ENCODE peak calls at places on chromosome 11, in six cellular contexts. One of them, this sample, is unnamed.

GRCh38 chr11:60905551-60906113 is 753 bp downstream of the PRPF19 start:
- DNase-seq in A549: no peak
- DNase-seq in mammary epithelial cell: peak; percentile 77
- DNase-seq in lower leg skin: no peak
- DNase-seq in NAMALWA: no peak
- DNase-seq in activated CD4-positive, alpha-beta T cell treated with anti-CD3 and anti-CD28 coated beads for 24 hours: no peak
- DNase-seq in this sample: peak; percentile 25

GRCh38 chr11:67301313-67301921 is 1.9 kb upstream of the SSH3 start:
- DNase-seq in activated CD4-positive, alpha-beta T cell treated with anti-CD3 and anti-CD28 coated beads for 24 hours: no peak
- DNase-seq in NAMALWA: no peak
- DNase-seq in A549: no peak
- DNase-seq in mammary epithelial cell: no peak
- DNase-seq in lower leg skin: peak; percentile 87
- DNase-seq in this sample: no peak

GRCh38 chr11:115930276-115930675 is 426.1 kb upstream of the CADM1 start:
- DNase-seq in A549: no peak
- DNase-seq in activated CD4-positive, alpha-beta T cell treated with anti-CD3 and anti-CD28 coated beads for 24 hours: no peak
- DNase-seq in NAMALWA: peak; percentile 43
- DNase-seq in lower leg skin: no peak
- DNase-seq in mammary epithelial cell: no peak
- DNase-seq in this sample: no peak

GRCh38 chr11:19380375-19380774 is 139.6 kb upstream of the E2F8 start:
- DNase-seq in A549: peak; percentile 46
- DNase-seq in mammary epithelial cell: peak; percentile 92
- DNase-seq in activated CD4-positive, alpha-beta T cell treated with anti-CD3 and anti-CD28 coated beads for 24 hours: no peak
- DNase-seq in NAMALWA: no peak
- DNase-seq in lower leg skin: peak; percentile 32
- DNase-seq in this sample: no peak

GRCh38 chr11:79294845-79295520 is 145.8 kb downstream of the TENM4 start:
- DNase-seq in lower leg skin: no peak
- DNase-seq in NAMALWA: no peak
- DNase-seq in activated CD4-positive, alpha-beta T cell treated with anti-CD3 and anti-CD28 coated beads for 24 hours: no peak
- DNase-seq in mammary epithelial cell: no peak
- DNase-seq in A549: no peak
- DNase-seq in this sample: no peak

GRCh38 chr11:134663506-134664313 is 251.7 kb upstream of the B3GAT1 start:
- DNase-seq in NAMALWA: no peak
- DNase-seq in mammary epithelial cell: no peak
- DNase-seq in activated CD4-positive, alpha-beta T cell treated with anti-CD3 and anti-CD28 coated beads for 24 hours: no peak
- DNase-seq in A549: no peak
- DNase-seq in lower leg skin: peak; percentile 63
- DNase-seq in this sample: no peak

GRCh38 chr11:724063-724732 is 18.2 kb downstream of the EPS8L2 start:
- DNase-seq in lower leg skin: no peak
- DNase-seq in mammary epithelial cell: no peak
- DNase-seq in A549: no peak
- DNase-seq in NAMALWA: no peak
- DNase-seq in activated CD4-positive, alpha-beta T cell treated with anti-CD3 and anti-CD28 coated beads for 24 hours: no peak
- DNase-seq in this sample: no peak

GRCh38 chr11:78037056-78037455 is 14.0 kb upstream of the KCTD14 start:
- DNase-seq in NAMALWA: no peak
- DNase-seq in A549: no peak
- DNase-seq in lower leg skin: no peak
- DNase-seq in activated CD4-positive, alpha-beta T cell treated with anti-CD3 and anti-CD28 coated beads for 24 hours: no peak
- DNase-seq in mammary epithelial cell: no peak
- DNase-seq in this sample: no peak

GRCh38 chr11:45025716-45026492 is 75.2 kb upstream of the TP53I11 start:
- DNase-seq in activated CD4-positive, alpha-beta T cell treated with anti-CD3 and anti-CD28 coated beads for 24 hours: no peak
- DNase-seq in NAMALWA: peak; percentile 53
- DNase-seq in mammary epithelial cell: no peak
- DNase-seq in lower leg skin: peak; percentile 91
- DNase-seq in A549: no peak
- DNase-seq in this sample: peak; percentile 57

GRCh38 chr11:111236355-111236754 is 9.2 kb upstream of the POU2AF2 start:
- DNase-seq in lower leg skin: no peak
- DNase-seq in activated CD4-positive, alpha-beta T cell treated with anti-CD3 and anti-CD28 coated beads for 24 hours: no peak
- DNase-seq in mammary epithelial cell: no peak
- DNase-seq in A549: no peak
- DNase-seq in NAMALWA: no peak
- DNase-seq in this sample: no peak

GRCh38 chr11:72813740-72814138 is 472 bp upstream of the ATG16L2 start:
- DNase-seq in lower leg skin: peak; percentile 95
- DNase-seq in NAMALWA: peak; percentile 69
- DNase-seq in mammary epithelial cell: peak; percentile 85
- DNase-seq in A549: peak; percentile 61
- DNase-seq in activated CD4-positive, alpha-beta T cell treated with anti-CD3 and anti-CD28 coated beads for 24 hours: peak; percentile 68
- DNase-seq in this sample: peak; percentile 88

GRCh38 chr11:120279490-120279889 is 39.5 kb downstream of the POU2F3 start:
- DNase-seq in activated CD4-positive, alpha-beta T cell treated with anti-CD3 and anti-CD28 coated beads for 24 hours: no peak
- DNase-seq in NAMALWA: no peak
- DNase-seq in lower leg skin: peak; percentile 58
- DNase-seq in A549: no peak
- DNase-seq in mammary epithelial cell: no peak
- DNase-seq in this sample: no peak

GRCh38 chr11:102177974-102178631 is 67.9 kb downstream of the YAP1 start:
- DNase-seq in activated CD4-positive, alpha-beta T cell treated with anti-CD3 and anti-CD28 coated beads for 24 hours: no peak
- DNase-seq in A549: peak; percentile 85
- DNase-seq in mammary epithelial cell: peak; percentile 96
- DNase-seq in lower leg skin: no peak
- DNase-seq in NAMALWA: no peak
- DNase-seq in this sample: no peak

GRCh38 chr11:132058211-132058772 is 687.9 kb downstream of the NTM start:
- DNase-seq in A549: no peak
- DNase-seq in activated CD4-positive, alpha-beta T cell treated with anti-CD3 and anti-CD28 coated beads for 24 hours: no peak
- DNase-seq in NAMALWA: no peak
- DNase-seq in lower leg skin: no peak
- DNase-seq in mammary epithelial cell: no peak
- DNase-seq in this sample: peak; percentile 54

GRCh38 chr11:36391062-36391461 is 95.0 kb downstream of the PRR5L start:
- DNase-seq in lower leg skin: no peak
- DNase-seq in NAMALWA: peak; percentile 36
- DNase-seq in A549: no peak
- DNase-seq in mammary epithelial cell: no peak
- DNase-seq in activated CD4-positive, alpha-beta T cell treated with anti-CD3 and anti-CD28 coated beads for 24 hours: no peak
- DNase-seq in this sample: peak; percentile 94

GRCh38 chr11:65133724-65134123 is 595 bp downstream of the SYVN1 start:
- DNase-seq in activated CD4-positive, alpha-beta T cell treated with anti-CD3 and anti-CD28 coated beads for 24 hours: no peak
- DNase-seq in mammary epithelial cell: no peak
- DNase-seq in lower leg skin: no peak
- DNase-seq in NAMALWA: no peak
- DNase-seq in A549: no peak
- DNase-seq in this sample: no peak

GRCh38 chr11:113847580-113847979 is 27.8 kb downstream of the USP28 start:
- DNase-seq in mammary epithelial cell: no peak
- DNase-seq in A549: no peak
- DNase-seq in activated CD4-positive, alpha-beta T cell treated with anti-CD3 and anti-CD28 coated beads for 24 hours: no peak
- DNase-seq in lower leg skin: no peak
- DNase-seq in NAMALWA: no peak
- DNase-seq in this sample: no peak

GRCh38 chr11:119423459-119424254 is 685 bp upstream of the THY1 start:
- DNase-seq in mammary epithelial cell: no peak
- DNase-seq in activated CD4-positive, alpha-beta T cell treated with anti-CD3 and anti-CD28 coated beads for 24 hours: no peak
- DNase-seq in A549: no peak
- DNase-seq in NAMALWA: no peak
- DNase-seq in lower leg skin: no peak
- DNase-seq in this sample: no peak

GRCh38 chr11:61007971-61008896 is 36.8 kb downstream of the CD6 start:
- DNase-seq in NAMALWA: no peak
- DNase-seq in lower leg skin: no peak
- DNase-seq in activated CD4-positive, alpha-beta T cell treated with anti-CD3 and anti-CD28 coated beads for 24 hours: no peak
- DNase-seq in mammary epithelial cell: no peak
- DNase-seq in A549: peak; percentile 58
- DNase-seq in this sample: no peak

GRCh38 chr11:12573707-12574106 is 100.5 kb upstream of the TEAD1 start:
- DNase-seq in mammary epithelial cell: no peak
- DNase-seq in A549: no peak
- DNase-seq in lower leg skin: no peak
- DNase-seq in NAMALWA: no peak
- DNase-seq in activated CD4-positive, alpha-beta T cell treated with anti-CD3 and anti-CD28 coated beads for 24 hours: no peak
- DNase-seq in this sample: no peak

GRCh38 chr11:112666253-112666652 is 295.0 kb upstream of the NCAM1 start:
- DNase-seq in activated CD4-positive, alpha-beta T cell treated with anti-CD3 and anti-CD28 coated beads for 24 hours: no peak
- DNase-seq in mammary epithelial cell: no peak
- DNase-seq in NAMALWA: no peak
- DNase-seq in A549: no peak
- DNase-seq in lower leg skin: no peak
- DNase-seq in this sample: no peak

GRCh38 chr11:75597636-75598035 is 35.6 kb downstream of the SERPINH1 start:
- DNase-seq in lower leg skin: no peak
- DNase-seq in NAMALWA: peak; percentile 55
- DNase-seq in mammary epithelial cell: peak; percentile 24
- DNase-seq in activated CD4-positive, alpha-beta T cell treated with anti-CD3 and anti-CD28 coated beads for 24 hours: no peak
- DNase-seq in A549: peak; percentile 56
- DNase-seq in this sample: peak; percentile 56

GRCh38 chr11:12914401-12914912 is 94.7 kb upstream of the RASSF10 start:
- DNase-seq in A549: peak; percentile 63
- DNase-seq in lower leg skin: peak; percentile 86
- DNase-seq in NAMALWA: peak; percentile 41
- DNase-seq in mammary epithelial cell: peak; percentile 32
- DNase-seq in activated CD4-positive, alpha-beta T cell treated with anti-CD3 and anti-CD28 coated beads for 24 hours: no peak
- DNase-seq in this sample: peak; percentile 5

GRCh38 chr11:13831707-13832106 is 130.8 kb upstream of the SPON1 start:
- DNase-seq in mammary epithelial cell: peak; percentile 19
- DNase-seq in activated CD4-positive, alpha-beta T cell treated with anti-CD3 and anti-CD28 coated beads for 24 hours: no peak
- DNase-seq in A549: no peak
- DNase-seq in NAMALWA: no peak
- DNase-seq in lower leg skin: no peak
- DNase-seq in this sample: no peak

GRCh38 chr11:71222318-71223080 is 29.9 kb downstream of the SHANK2 start:
- DNase-seq in mammary epithelial cell: no peak
- DNase-seq in lower leg skin: peak; percentile 67
- DNase-seq in activated CD4-positive, alpha-beta T cell treated with anti-CD3 and anti-CD28 coated beads for 24 hours: no peak
- DNase-seq in A549: no peak
- DNase-seq in NAMALWA: no peak
- DNase-seq in this sample: no peak

GRCh38 chr11:47220401-47220821 is 5.6 kb downstream of the DDB2 start:
- DNase-seq in A549: no peak
- DNase-seq in activated CD4-positive, alpha-beta T cell treated with anti-CD3 and anti-CD28 coated beads for 24 hours: no peak
- DNase-seq in lower leg skin: no peak
- DNase-seq in mammary epithelial cell: no peak
- DNase-seq in NAMALWA: no peak
- DNase-seq in this sample: no peak

GRCh38 chr11:130042093-130042591 is 27.6 kb upstream of the APLP2 start:
- DNase-seq in lower leg skin: no peak
- DNase-seq in activated CD4-positive, alpha-beta T cell treated with anti-CD3 and anti-CD28 coated beads for 24 hours: no peak
- DNase-seq in NAMALWA: no peak
- DNase-seq in mammary epithelial cell: peak; percentile 91
- DNase-seq in A549: peak; percentile 38
- DNase-seq in this sample: no peak

GRCh38 chr11:118046051-118046963 is 30.6 kb upstream of the TMPRSS4 start:
- DNase-seq in activated CD4-positive, alpha-beta T cell treated with anti-CD3 and anti-CD28 coated beads for 24 hours: no peak
- DNase-seq in A549: no peak
- DNase-seq in lower leg skin: no peak
- DNase-seq in NAMALWA: no peak
- DNase-seq in mammary epithelial cell: peak; percentile 17
- DNase-seq in this sample: no peak

GRCh38 chr11:46120361-46120710 is 918 bp downstream of the PHF21A start:
- DNase-seq in NAMALWA: no peak
- DNase-seq in A549: peak; percentile 8
- DNase-seq in lower leg skin: no peak
- DNase-seq in mammary epithelial cell: no peak
- DNase-seq in activated CD4-positive, alpha-beta T cell treated with anti-CD3 and anti-CD28 coated beads for 24 hours: no peak
- DNase-seq in this sample: no peak

GRCh38 chr11:102220728-102221467 is 96.4 kb upstream of the BIRC3 start:
- DNase-seq in NAMALWA: no peak
- DNase-seq in activated CD4-positive, alpha-beta T cell treated with anti-CD3 and anti-CD28 coated beads for 24 hours: no peak
- DNase-seq in mammary epithelial cell: peak; percentile 77
- DNase-seq in A549: no peak
- DNase-seq in lower leg skin: no peak
- DNase-seq in this sample: no peak

GRCh38 chr11:72787262-72788104 is 6.4 kb downstream of the STARD10 start:
- DNase-seq in NAMALWA: peak; percentile 72
- DNase-seq in activated CD4-positive, alpha-beta T cell treated with anti-CD3 and anti-CD28 coated beads for 24 hours: no peak
- DNase-seq in A549: peak; percentile 51
- DNase-seq in mammary epithelial cell: no peak
- DNase-seq in lower leg skin: no peak
- DNase-seq in this sample: peak; percentile 88

GRCh38 chr11:48093795-48094642 is 113.7 kb downstream of the PTPRJ start:
- DNase-seq in A549: no peak
- DNase-seq in NAMALWA: no peak
- DNase-seq in mammary epithelial cell: no peak
- DNase-seq in activated CD4-positive, alpha-beta T cell treated with anti-CD3 and anti-CD28 coated beads for 24 hours: no peak
- DNase-seq in lower leg skin: no peak
- DNase-seq in this sample: peak; percentile 39

GRCh38 chr11:132715041-132715440 is 817.3 kb downstream of the OPCML start:
- DNase-seq in NAMALWA: no peak
- DNase-seq in activated CD4-positive, alpha-beta T cell treated with anti-CD3 and anti-CD28 coated beads for 24 hours: no peak
- DNase-seq in A549: no peak
- DNase-seq in mammary epithelial cell: no peak
- DNase-seq in lower leg skin: no peak
- DNase-seq in this sample: no peak

GRCh38 chr11:121634889-121635288 is 182.1 kb upstream of the SORL1-AS1 start:
- DNase-seq in lower leg skin: no peak
- DNase-seq in mammary epithelial cell: peak; percentile 75
- DNase-seq in NAMALWA: no peak
- DNase-seq in activated CD4-positive, alpha-beta T cell treated with anti-CD3 and anti-CD28 coated beads for 24 hours: no peak
- DNase-seq in A549: no peak
- DNase-seq in this sample: no peak

GRCh38 chr11:109695696-109696095 is 273.7 kb downstream of the C11orf87 start:
- DNase-seq in lower leg skin: no peak
- DNase-seq in activated CD4-positive, alpha-beta T cell treated with anti-CD3 and anti-CD28 coated beads for 24 hours: no peak
- DNase-seq in NAMALWA: no peak
- DNase-seq in A549: no peak
- DNase-seq in mammary epithelial cell: peak; percentile 72
- DNase-seq in this sample: no peak

This sample was measured in KBM-7.